ENCODE peak calls at places on chromosomes 5 and 9, in ten cellular contexts. One of them, this sample, is unnamed.

GRCh38 chr5:9851458-9851857 is 221.3 kb upstream of the TAS2R1 start:
- DNase-seq in A549: peak
- DNase-seq in SK-N-SH: peak
- DNase-seq in WTC11: no peak
- DNase-seq in GM12878: no peak
- DNase-seq in H1: no peak
- DNase-seq in HCT116: no peak
- DNase-seq in HepG2: no peak
- DNase-seq in endothelial cell of umbilical vein: no peak
- DNase-seq in K562: peak
- DNase-seq in this sample: peak

GRCh38 chr5:91384671-91385430 is 1.7 kb upstream of the ARRDC3 start:
- DNase-seq in A549: peak
- DNase-seq in SK-N-SH: peak
- DNase-seq in WTC11: no peak
- DNase-seq in GM12878: peak
- DNase-seq in H1: no peak
- DNase-seq in HCT116: peak
- DNase-seq in HepG2: peak
- DNase-seq in endothelial cell of umbilical vein: peak
- DNase-seq in K562: peak
- DNase-seq in this sample: peak

GRCh38 chr5:150153957-150154617 is 1.6 kb downstream of the PDGFRB start:
- DNase-seq in A549: peak
- DNase-seq in SK-N-SH: no peak
- DNase-seq in WTC11: no peak
- DNase-seq in GM12878: no peak
- DNase-seq in H1: peak
- DNase-seq in HCT116: no peak
- DNase-seq in HepG2: peak
- DNase-seq in endothelial cell of umbilical vein: no peak
- DNase-seq in K562: no peak
- DNase-seq in this sample: peak

GRCh38 chr9:37667706-37668672 is 17.2 kb downstream of the FRMPD1 start:
- DNase-seq in A549: no peak
- DNase-seq in SK-N-SH: no peak
- DNase-seq in WTC11: peak
- DNase-seq in GM12878: no peak
- DNase-seq in H1: peak
- DNase-seq in HCT116: no peak
- DNase-seq in HepG2: peak
- DNase-seq in endothelial cell of umbilical vein: no peak
- DNase-seq in K562: no peak
- DNase-seq in this sample: no peak

GRCh38 chr5:131530706-131531331 is 104.2 kb downstream of the RAPGEF6 start:
- DNase-seq in A549: no peak
- DNase-seq in SK-N-SH: no peak
- DNase-seq in WTC11: no peak
- DNase-seq in GM12878: no peak
- DNase-seq in H1: no peak
- DNase-seq in HCT116: no peak
- DNase-seq in HepG2: no peak
- DNase-seq in endothelial cell of umbilical vein: peak
- DNase-seq in K562: no peak
- DNase-seq in this sample: no peak

GRCh38 chr5:8396756-8397155 is 527.8 kb downstream of the MTRR start:
- DNase-seq in A549: no peak
- DNase-seq in SK-N-SH: no peak
- DNase-seq in WTC11: no peak
- DNase-seq in GM12878: no peak
- DNase-seq in H1: no peak
- DNase-seq in HCT116: no peak
- DNase-seq in HepG2: no peak
- DNase-seq in endothelial cell of umbilical vein: no peak
- DNase-seq in K562: no peak
- DNase-seq in this sample: no peak

GRCh38 chr5:159496773-159497172 is 166.5 kb upstream of the IL12B start:
- DNase-seq in A549: no peak
- DNase-seq in SK-N-SH: no peak
- DNase-seq in WTC11: no peak
- DNase-seq in GM12878: no peak
- DNase-seq in H1: no peak
- DNase-seq in HCT116: no peak
- DNase-seq in HepG2: no peak
- DNase-seq in endothelial cell of umbilical vein: no peak
- DNase-seq in K562: no peak
- DNase-seq in this sample: no peak

GRCh38 chr5:96687812-96688453 is 25.8 kb downstream of the CAST start:
- DNase-seq in A549: peak
- DNase-seq in SK-N-SH: peak
- DNase-seq in WTC11: no peak
- DNase-seq in GM12878: no peak
- DNase-seq in H1: no peak
- DNase-seq in HCT116: peak
- DNase-seq in HepG2: peak
- DNase-seq in endothelial cell of umbilical vein: peak
- DNase-seq in K562: peak
- DNase-seq in this sample: peak

GRCh38 chr9:70519912-70520724 is 105.7 kb upstream of the KLF9 start:
- DNase-seq in A549: no peak
- DNase-seq in SK-N-SH: no peak
- DNase-seq in WTC11: no peak
- DNase-seq in GM12878: peak
- DNase-seq in H1: no peak
- DNase-seq in HCT116: no peak
- DNase-seq in HepG2: no peak
- DNase-seq in endothelial cell of umbilical vein: no peak
- DNase-seq in K562: no peak
- DNase-seq in this sample: no peak

GRCh38 chr9:123749580-123750202 is 180.2 kb downstream of the DENND1A start:
- DNase-seq in A549: no peak
- DNase-seq in SK-N-SH: no peak
- DNase-seq in WTC11: no peak
- DNase-seq in GM12878: peak
- DNase-seq in H1: peak
- DNase-seq in HCT116: no peak
- DNase-seq in HepG2: no peak
- DNase-seq in endothelial cell of umbilical vein: no peak
- DNase-seq in K562: peak
- DNase-seq in this sample: peak

GRCh38 chr5:132822650-132823480 is 7.6 kb downstream of the SHROOM1 start:
- DNase-seq in A549: no peak
- DNase-seq in SK-N-SH: no peak
- DNase-seq in WTC11: peak
- DNase-seq in GM12878: no peak
- DNase-seq in H1: peak
- DNase-seq in HCT116: no peak
- DNase-seq in HepG2: no peak
- DNase-seq in endothelial cell of umbilical vein: no peak
- DNase-seq in K562: no peak
- DNase-seq in this sample: no peak

GRCh38 chr9:2469681-2470141 is 151.9 kb upstream of the VLDLR start:
- DNase-seq in A549: peak
- DNase-seq in SK-N-SH: peak
- DNase-seq in WTC11: peak
- DNase-seq in GM12878: peak
- DNase-seq in H1: no peak
- DNase-seq in HCT116: no peak
- DNase-seq in HepG2: no peak
- DNase-seq in endothelial cell of umbilical vein: peak
- DNase-seq in K562: no peak
- DNase-seq in this sample: peak

GRCh38 chr9:107484117-107484723 is 5.3 kb downstream of the KLF4 start:
- DNase-seq in A549: peak
- DNase-seq in SK-N-SH: peak
- DNase-seq in WTC11: peak
- DNase-seq in GM12878: peak
- DNase-seq in H1: no peak
- DNase-seq in HCT116: peak
- DNase-seq in HepG2: peak
- DNase-seq in endothelial cell of umbilical vein: peak
- DNase-seq in K562: peak
- DNase-seq in this sample: peak

GRCh38 chr9:98248737-98249474 is 6.5 kb downstream of the TBC1D2 start:
- DNase-seq in A549: peak
- DNase-seq in SK-N-SH: no peak
- DNase-seq in WTC11: no peak
- DNase-seq in GM12878: no peak
- DNase-seq in H1: no peak
- DNase-seq in HCT116: no peak
- DNase-seq in HepG2: no peak
- DNase-seq in endothelial cell of umbilical vein: peak
- DNase-seq in K562: peak
- DNase-seq in this sample: peak

GRCh38 chr5:67032921-67033664 is 163.5 kb downstream of the CD180 start:
- DNase-seq in A549: no peak
- DNase-seq in SK-N-SH: no peak
- DNase-seq in WTC11: no peak
- DNase-seq in GM12878: no peak
- DNase-seq in H1: no peak
- DNase-seq in HCT116: no peak
- DNase-seq in HepG2: no peak
- DNase-seq in endothelial cell of umbilical vein: no peak
- DNase-seq in K562: no peak
- DNase-seq in this sample: peak

GRCh38 chr9:13352451-13352979 is 73.0 kb upstream of the MPDZ start:
- DNase-seq in A549: no peak
- DNase-seq in SK-N-SH: no peak
- DNase-seq in WTC11: no peak
- DNase-seq in GM12878: no peak
- DNase-seq in H1: no peak
- DNase-seq in HCT116: no peak
- DNase-seq in HepG2: no peak
- DNase-seq in endothelial cell of umbilical vein: no peak
- DNase-seq in K562: no peak
- DNase-seq in this sample: no peak

GRCh38 chr9:33884856-33885701 is 68.1 kb downstream of the UBE2R2 start:
- DNase-seq in A549: no peak
- DNase-seq in SK-N-SH: peak
- DNase-seq in WTC11: no peak
- DNase-seq in GM12878: no peak
- DNase-seq in H1: no peak
- DNase-seq in HCT116: no peak
- DNase-seq in HepG2: no peak
- DNase-seq in endothelial cell of umbilical vein: peak
- DNase-seq in K562: no peak
- DNase-seq in this sample: no peak

GRCh38 chr5:73437126-73438047 is 11.2 kb downstream of the FOXD1 start:
- DNase-seq in A549: peak
- DNase-seq in SK-N-SH: peak
- DNase-seq in WTC11: peak
- DNase-seq in GM12878: no peak
- DNase-seq in H1: peak
- DNase-seq in HCT116: peak
- DNase-seq in HepG2: no peak
- DNase-seq in endothelial cell of umbilical vein: no peak
- DNase-seq in K562: peak
- DNase-seq in this sample: peak
- TF ChIP-seq CTCF in A549: peak
- TF ChIP-seq CTCF in SK-N-SH: peak
- TF ChIP-seq CTCF in WTC11: no peak
- TF ChIP-seq CTCF in GM12878: no peak
- TF ChIP-seq CTCF in H1: peak
- TF ChIP-seq CTCF in HCT116: peak
- TF ChIP-seq CTCF in HepG2: peak
- TF ChIP-seq CTCF in endothelial cell of umbilical vein: peak
- TF ChIP-seq CTCF in K562: peak
- TF ChIP-seq CTCF in this sample: peak

DNA sequence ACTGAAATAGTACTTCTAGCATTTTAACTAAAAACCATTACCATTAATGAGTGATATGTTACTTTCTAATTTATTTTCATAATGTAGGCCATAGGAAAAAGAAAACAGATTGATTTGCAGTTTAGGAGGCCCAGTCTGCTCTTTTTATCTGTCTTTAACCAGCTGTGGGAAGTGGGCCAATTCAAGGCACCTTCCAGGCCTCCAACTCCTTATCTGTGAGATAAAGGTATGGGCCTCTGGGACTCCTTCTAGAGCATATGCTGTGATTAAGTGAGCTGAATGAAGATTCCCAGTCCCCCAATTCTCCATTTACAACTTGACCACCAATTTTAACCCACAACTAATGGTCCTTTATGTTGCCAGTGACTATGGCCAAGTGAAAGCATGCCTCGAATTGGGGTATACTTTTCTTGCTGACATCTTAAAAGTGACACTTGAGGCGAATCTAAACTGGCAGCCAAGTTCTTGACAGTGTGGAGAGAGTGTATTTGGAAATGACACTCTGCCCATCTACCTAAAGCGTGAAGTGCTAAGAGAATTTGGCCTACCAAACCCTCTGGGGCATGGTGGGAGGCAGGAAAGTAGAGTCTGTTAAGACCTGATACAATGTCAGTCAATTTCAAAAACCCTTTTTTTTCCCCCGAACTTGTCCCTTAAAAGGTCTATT is 88.3 kb downstream of the PIK3R1 start:
- DNase-seq in A549: no peak
- DNase-seq in SK-N-SH: no peak
- DNase-seq in WTC11: no peak
- DNase-seq in GM12878: no peak
- DNase-seq in H1: no peak
- DNase-seq in HCT116: no peak
- DNase-seq in HepG2: no peak
- DNase-seq in endothelial cell of umbilical vein: no peak
- DNase-seq in K562: peak
- DNase-seq in this sample: no peak
- TF ChIP-seq MAX in A549: no peak
- TF ChIP-seq MAX in SK-N-SH: no peak
- TF ChIP-seq MAX in WTC11: no peak
- TF ChIP-seq MAX in GM12878: no peak
- TF ChIP-seq MAX in H1: no peak
- TF ChIP-seq MAX in HCT116: no peak
- TF ChIP-seq MAX in HepG2: no peak
- TF ChIP-seq MAX in endothelial cell of umbilical vein: no peak
- TF ChIP-seq MAX in K562: no peak
- TF ChIP-seq MAX in this sample: no peak

GRCh38 chr5:135566422-135567416 is 12.1 kb downstream of the CXCL14 start:
- DNase-seq in A549: no peak
- DNase-seq in SK-N-SH: no peak
- DNase-seq in WTC11: no peak
- DNase-seq in GM12878: no peak
- DNase-seq in H1: no peak
- DNase-seq in HCT116: no peak
- DNase-seq in HepG2: no peak
- DNase-seq in endothelial cell of umbilical vein: no peak
- DNase-seq in K562: peak
- DNase-seq in this sample: no peak
- TF ChIP-seq CTCF in A549: no peak
- TF ChIP-seq CTCF in SK-N-SH: no peak
- TF ChIP-seq CTCF in WTC11: no peak
- TF ChIP-seq CTCF in GM12878: no peak
- TF ChIP-seq CTCF in H1: no peak
- TF ChIP-seq CTCF in HCT116: no peak
- TF ChIP-seq CTCF in HepG2: no peak
- TF ChIP-seq CTCF in endothelial cell of umbilical vein: no peak
- TF ChIP-seq CTCF in K562: no peak
- TF ChIP-seq CTCF in this sample: no peak

GRCh38 chr5:156327306-156327705 is 342 bp downstream of the SGCD start:
- DNase-seq in A549: no peak
- DNase-seq in SK-N-SH: no peak
- DNase-seq in WTC11: no peak
- DNase-seq in GM12878: no peak
- DNase-seq in H1: no peak
- DNase-seq in HCT116: no peak
- DNase-seq in HepG2: no peak
- DNase-seq in endothelial cell of umbilical vein: no peak
- DNase-seq in K562: no peak
- DNase-seq in this sample: no peak
- TF ChIP-seq MAX in A549: no peak
- TF ChIP-seq MAX in SK-N-SH: no peak
- TF ChIP-seq MAX in WTC11: no peak
- TF ChIP-seq MAX in GM12878: no peak
- TF ChIP-seq MAX in H1: no peak
- TF ChIP-seq MAX in HCT116: no peak
- TF ChIP-seq MAX in HepG2: no peak
- TF ChIP-seq MAX in endothelial cell of umbilical vein: no peak
- TF ChIP-seq MAX in K562: no peak
- TF ChIP-seq MAX in this sample: no peak

This sample was measured in NB4.